ENCODE peak calls at places on chromosome 14, in ten cellular contexts. P, R, B, Q, W, F, G, A, C and X are unnamed samples.

GRCh38 chr14:22463763-22464173 is 125.3 kb downstream of the DAD1 start:
- DNase-seq in P (no peak), R (no peak), B (no peak), Q (no peak), W (no peak), F (no peak), G (peak; percentile 30), A (no peak), C (no peak), X (no peak)

GRCh38 chr14:30874120-30874998 is at the start of gene COCH:
- DNase-seq in P (peak; percentile 72), R (no peak), B (peak; percentile 50), Q (peak; percentile 81), W (no peak), F (peak; percentile 56), G (peak; percentile 31), A (peak; percentile 16), C (no peak), X (peak; percentile 29)

GRCh38 chr14:51856897-51857296 is 3.5 kb upstream of the GNG2 start:
- DNase-seq in P (no peak), R (no peak), B (no peak), Q (no peak), W (no peak), F (no peak), G (no peak), A (no peak), C (no peak), X (no peak)

GRCh38 chr14:74349757-74350156 is 1.5 kb downstream of the VRTN start:
- DNase-seq in P (peak; percentile 64), R (no peak), B (no peak), Q (no peak), W (no peak), F (no peak), G (no peak), A (no peak), C (no peak), X (no peak)

GRCh38 chr14:95069547-95069946 is 87.8 kb downstream of the DICER1 start:
- DNase-seq in P (no peak), R (no peak), B (no peak), Q (no peak), W (no peak), F (no peak), G (no peak), A (no peak), C (no peak), X (no peak)

GRCh38 chr14:68574906-68575305 is 218.0 kb downstream of the ZFP36L1 start:
- DNase-seq in P (no peak), R (peak; percentile 57), B (no peak), Q (no peak), W (no peak), F (no peak), G (no peak), A (no peak), C (peak; percentile 70), X (no peak)

GRCh38 chr14:74706101-74706500 is 6.8 kb downstream of the AREL1 start:
- DNase-seq in P (no peak), R (no peak), B (no peak), Q (no peak), W (no peak), F (no peak), G (no peak), A (no peak), C (no peak), X (no peak)

GRCh38 chr14:53953002-53953827 is 3.4 kb downstream of the BMP4 start:
- DNase-seq in P (peak; percentile 95), R (peak; percentile 90), B (peak; percentile 91), Q (peak; percentile 23), W (peak; percentile 49), F (no peak), G (peak; percentile 88), A (no peak), C (peak; percentile 74), X (peak; percentile 89)

GRCh38 chr14:68891851-68892660 is 87.0 kb downstream of the ACTN1 start:
- DNase-seq in P (no peak), R (no peak), B (peak; percentile 44), Q (no peak), W (peak; percentile 73), F (no peak), G (no peak), A (no peak), C (peak; percentile 80), X (no peak)

GRCh38 chr14:62189698-62190097 is 427.5 kb downstream of the SNAPC1 start:
- DNase-seq in P (no peak), R (peak; percentile 69), B (no peak), Q (no peak), W (no peak), F (no peak), G (no peak), A (no peak), C (peak; percentile 78), X (no peak)

GRCh38 chr14:101928415-101928841 is 35.9 kb upstream of the DYNC1H1 start:
- DNase-seq in P (no peak), R (peak; percentile 26), B (no peak), Q (no peak), W (no peak), F (no peak), G (no peak), A (no peak), C (no peak), X (no peak)

GRCh38 chr14:83558946-83559345 is 1971.0 kb upstream of the FLRT2 start:
- DNase-seq in P (no peak), R (no peak), B (no peak), Q (no peak), W (no peak), F (no peak), G (no peak), A (no peak), C (no peak), X (no peak)
- H3K27ac ChIP-seq in P (no peak overlapping the region), R (no peak overlapping the region), B (no peak overlapping the region), Q (no peak overlapping the region), W (peak overlapping the region; percentile 43), F (no peak overlapping the region), G (no peak overlapping the region), A (no peak overlapping the region), C (no peak overlapping the region), X (no peak overlapping the region)

DNA sequence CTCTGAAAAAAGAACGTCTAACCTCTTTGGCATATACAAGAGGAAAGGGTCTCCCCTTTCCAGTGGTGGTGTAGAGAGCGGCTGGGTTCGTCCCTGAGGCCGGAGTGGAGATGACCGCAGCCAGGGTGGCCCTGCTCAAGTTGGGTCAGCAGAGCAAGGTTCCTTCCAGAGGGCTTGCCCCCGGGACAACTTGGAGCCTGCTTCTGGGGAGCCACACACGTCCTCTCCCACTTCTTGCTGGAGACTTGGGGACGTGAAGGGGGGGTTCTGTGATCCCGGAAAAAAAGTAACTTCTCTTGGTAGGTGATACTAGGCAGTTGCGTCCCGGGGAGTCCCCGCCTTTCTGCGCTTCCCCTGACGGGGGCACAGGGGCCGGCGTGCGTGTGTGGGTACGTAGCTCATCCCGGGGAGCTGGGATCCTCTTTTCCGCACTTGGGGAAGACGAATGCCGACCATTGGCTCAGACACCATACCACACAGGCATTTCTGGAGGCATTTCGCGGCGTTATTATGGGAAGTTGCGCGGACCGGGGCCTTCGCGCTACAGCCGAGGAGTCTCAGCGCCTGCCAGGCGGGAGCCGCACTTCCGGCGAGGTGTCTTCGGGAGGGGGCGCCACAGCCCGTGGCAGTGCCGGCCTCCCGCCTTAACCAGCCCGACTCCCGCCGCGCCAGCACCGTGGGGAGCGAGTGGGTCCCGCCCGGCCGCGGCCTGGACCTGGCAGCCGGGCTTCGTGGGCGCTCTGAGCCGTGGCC is 14.8 kb upstream of the PAX9 start:
- DNase-seq in P (peak; percentile 54), R (no peak), B (peak; percentile 70), Q (no peak), W (no peak), F (no peak), G (no peak), A (no peak), C (no peak), X (no peak)
- H3K4me3 ChIP-seq in P (peak overlapping the region; percentile 54), R (no peak overlapping the region), B (peak overlapping the region; percentile 59), Q (no peak overlapping the region), W (no peak overlapping the region), F (peak overlapping the region; percentile 47), G (peak overlapping the region; percentile 60), A (no peak overlapping the region), C (no peak overlapping the region), X (peak overlapping the region; percentile 11)

GRCh38 chr14:72549026-72549425 is 344.9 kb downstream of the DPF3 start:
- DNase-seq in P (no peak), R (no peak), B (no peak), Q (no peak), W (no peak), F (no peak), G (no peak), A (no peak), C (peak; percentile 22), X (no peak)
- H3K27ac ChIP-seq in P (no peak overlapping the region), R (no peak overlapping the region), B (no peak overlapping the region), Q (no peak overlapping the region), W (no peak overlapping the region), F (no peak overlapping the region), G (no peak overlapping the region), A (no peak overlapping the region), C (no peak overlapping the region), X (no peak overlapping the region)

GRCh38 chr14:99247091-99247729 is 24.8 kb downstream of the BCL11B start:
- DNase-seq in P (no peak), R (no peak), B (no peak), Q (no peak), W (no peak), F (no peak), G (no peak), A (no peak), C (no peak), X (no peak)
- H3K4me3 ChIP-seq in P (no peak overlapping the region), R (no peak overlapping the region), B (no peak overlapping the region), Q (no peak overlapping the region), W (no peak overlapping the region), F (no peak overlapping the region), G (no peak overlapping the region), A (peak overlapping the region; percentile 38), C (no peak overlapping the region), X (no peak overlapping the region)